ENCODE peak calls at places on chromosomes 6 and 20, in four cellular contexts. W is prostate gland, X is tibial artery, J is HCT116. H is an unnamed sample.

GRCh38 chr6:156563710-156564109 is 213.5 kb upstream of the ARID1B start:
- DNase-seq in W (no peak), X (no peak), J (no peak), H (no peak)

GRCh38 chr6:44301106-44301505 is 12.0 kb downstream of the AARS2 start:
- DNase-seq in W (no peak), X (peak), J (no peak), H (no peak)

GRCh38 chr20:54085425-54085824 is 15.0 kb upstream of the BCAS1 start:
- DNase-seq in W (no peak), X (no peak), J (no peak), H (no peak)

GRCh38 chr6:87396595-87397392 is 11.0 kb upstream of the CFAP206 start:
- DNase-seq in W (no peak), X (no peak), J (no peak), H (no peak)

GRCh38 chr20:6469695-6470094 is 297.8 kb upstream of the BMP2 start:
- DNase-seq in W (no peak), X (no peak), J (no peak), H (no peak)

GRCh38 chr20:31845300-31845863 is at the start of gene FOXS1:
- DNase-seq in W (no peak), X (peak), J (no peak), H (peak)

GRCh38 chr6:168606722-168607121 is 165.7 kb downstream of the SMOC2 start:
- DNase-seq in W (no peak), X (no peak), J (no peak), H (no peak)

GRCh38 chr6:139597781-139598368 is 223.4 kb upstream of the CITED2 start:
- DNase-seq in W (peak), X (peak), J (no peak), H (peak)

GRCh38 chr6:118812972-118813371 is 81.0 kb upstream of the ASF1A start:
- DNase-seq in W (no peak), X (no peak), J (no peak), H (peak)

GRCh38 chr20:51439160-51439689 is 103.3 kb downstream of the NFATC2 start:
- DNase-seq in W (no peak), X (no peak), J (no peak), H (no peak)

GRCh38 chr20:57717797-57718196 is 8.0 kb upstream of the PMEPA1 start:
- DNase-seq in W (peak), X (no peak), J (no peak), H (no peak)

DNA sequence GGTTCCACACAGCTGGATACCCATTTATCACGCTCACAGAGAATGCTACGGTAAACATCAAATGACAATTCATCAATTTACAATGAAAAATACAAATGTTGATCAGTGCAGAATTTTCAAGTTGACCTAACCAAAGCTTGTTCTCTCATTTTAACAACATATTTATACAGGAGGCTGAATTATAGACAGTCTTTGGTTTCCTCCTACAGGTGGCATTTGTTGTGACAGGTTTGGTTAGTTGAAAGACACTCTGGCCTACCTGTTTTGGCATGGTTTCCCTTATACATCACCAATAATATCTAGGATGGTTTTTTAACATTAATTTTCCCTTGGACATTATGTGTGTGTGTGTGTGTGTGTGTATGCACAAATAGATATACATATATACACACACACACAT is 642.5 kb upstream of the MMS22L start:
- DNase-seq in W (no peak), X (no peak), J (no peak), H (no peak)
- TF ChIP-seq CTCF in W (no peak), X (no peak), J (no peak), H (no peak)

GRCh38 chr20:33829636-33830035 is 18.5 kb downstream of the CHMP4B start:
- DNase-seq in W (no peak), X (no peak), J (no peak), H (no peak)

GRCh38 chr20:33827629-33828325 is 16.6 kb downstream of the CHMP4B start:
- DNase-seq in W (no peak), X (no peak), J (no peak), H (no peak)

GRCh38 chr20:33828912-33829560 is 17.9 kb downstream of the CHMP4B start:
- DNase-seq in W (no peak), X (no peak), J (no peak), H (no peak)

GRCh38 chr20:33827109-33827508 is 16.0 kb downstream of the CHMP4B start:
- DNase-seq in W (no peak), X (no peak), J (no peak), H (no peak)

DNA sequence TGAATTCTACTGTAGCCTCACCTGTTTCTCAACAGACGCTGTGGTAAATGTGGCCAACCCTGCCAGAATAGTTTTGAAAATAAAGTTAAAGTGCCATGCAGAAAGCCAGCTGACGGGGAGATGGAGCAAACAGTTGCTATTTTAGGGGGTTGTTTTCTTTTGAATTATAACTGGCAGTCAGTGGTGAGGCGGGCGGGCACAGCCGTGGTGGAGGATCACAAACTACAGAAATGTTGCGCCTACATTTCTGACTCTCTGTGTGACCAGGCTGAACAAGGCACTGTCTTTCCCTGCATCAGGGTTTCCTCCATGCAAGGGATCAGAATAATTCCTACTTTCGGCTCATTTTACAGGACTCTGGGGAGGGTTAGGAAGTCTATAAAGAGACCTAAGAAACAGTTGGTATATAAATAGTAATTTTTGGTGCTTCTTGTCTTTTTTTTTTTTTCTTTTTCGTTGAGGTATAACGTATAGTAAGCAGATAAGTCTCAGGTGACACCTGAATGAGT is 17.2 kb downstream of the CHMP4B start:
- DNase-seq in W (no peak), X (peak), J (no peak), H (no peak)
- H3K27ac ChIP-seq in W (peak), X (peak), J (no peak), H (no peak)

DNA sequence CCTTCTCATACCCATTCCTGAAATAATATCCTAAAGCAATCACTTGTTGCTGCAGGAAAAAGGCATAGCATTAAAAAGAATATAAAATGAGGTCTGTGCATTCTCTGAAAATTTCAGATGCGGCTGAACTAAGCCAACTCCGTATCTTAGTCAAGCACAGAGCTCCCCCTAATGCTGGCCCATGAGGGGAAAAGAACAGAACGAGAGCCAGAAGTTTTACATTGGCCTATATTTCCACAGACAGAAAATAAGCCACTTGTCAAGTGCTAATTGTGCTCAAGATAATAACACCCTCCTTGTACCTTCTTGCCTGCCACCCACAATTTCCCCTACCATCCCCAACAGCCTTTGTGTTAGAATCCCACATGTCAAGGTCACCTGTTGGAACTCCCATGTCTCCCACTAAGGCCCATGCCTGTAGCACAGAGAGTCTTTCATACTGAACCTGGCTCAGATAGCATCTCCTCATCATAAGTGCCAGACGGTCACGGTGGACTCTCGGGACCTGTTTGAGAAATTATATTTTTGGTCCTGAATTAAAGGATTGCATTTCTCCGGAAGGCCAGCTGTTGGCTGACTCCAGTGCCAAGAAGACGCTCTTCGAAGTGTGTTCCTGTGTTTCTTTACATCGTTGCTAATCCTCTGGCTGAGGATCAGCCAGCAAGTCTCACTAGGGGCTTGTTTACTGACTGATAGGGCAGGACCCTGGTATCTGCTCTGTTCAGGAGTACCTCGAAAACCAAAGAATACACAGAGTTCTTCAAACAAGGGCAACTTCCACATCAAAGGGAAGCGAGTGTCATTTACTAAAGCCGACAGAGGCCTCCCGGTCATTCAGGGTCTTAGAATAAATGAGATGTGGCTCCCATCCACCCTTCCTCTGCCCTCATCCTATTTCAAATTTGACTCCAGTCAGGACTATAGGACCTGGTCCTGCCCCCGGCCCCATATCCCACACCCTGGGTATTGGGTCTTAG is 183.4 kb upstream of the FBXL4 start:
- DNase-seq in W (no peak), X (no peak), J (no peak), H (no peak)
- TF ChIP-seq CTCF in W (no peak), X (no peak), J (no peak), H (no peak)

DNA sequence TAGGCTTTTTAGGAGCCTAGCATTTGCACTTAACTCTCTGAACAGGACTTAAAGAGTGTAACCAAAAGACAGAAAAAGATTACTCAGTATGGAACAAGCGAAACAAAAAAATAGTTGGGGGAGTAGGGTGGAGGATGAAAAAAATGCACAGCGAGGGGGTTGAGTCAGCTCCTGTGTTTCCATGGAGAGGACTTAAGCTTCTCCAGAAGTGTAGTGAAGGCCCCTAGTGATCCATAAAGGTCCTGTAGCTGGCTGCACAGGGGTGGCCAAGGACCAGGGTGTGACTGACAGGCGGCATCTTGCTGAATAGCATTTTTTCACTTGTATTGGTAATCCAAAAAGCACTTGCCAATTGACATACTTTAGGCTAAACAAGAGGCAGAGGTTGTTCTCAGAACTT is 533.9 kb downstream of the RFPL4B start:
- DNase-seq in W (no peak), X (no peak), J (no peak), H (peak)
- H3K27ac ChIP-seq in W (no peak), X (no peak), J (no peak), H (peak)

DNA sequence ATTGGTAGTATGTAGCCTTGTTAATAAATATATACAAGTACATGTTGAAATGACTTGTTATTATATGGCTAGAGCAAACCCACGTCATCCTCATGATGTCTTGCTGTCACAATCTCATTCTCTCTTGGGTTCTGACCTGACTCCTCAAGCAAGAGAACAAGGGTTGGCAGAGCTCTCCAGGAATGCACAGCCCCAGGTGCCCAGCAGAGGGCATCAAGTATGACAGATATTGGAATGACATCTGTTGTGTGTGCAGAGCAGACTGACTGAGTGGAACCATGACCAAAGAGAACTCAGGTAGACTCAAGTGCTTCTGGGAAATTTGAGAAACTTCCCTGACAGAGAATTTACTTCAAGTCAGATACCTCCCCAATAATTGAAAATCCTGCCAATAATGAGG is 90.6 kb downstream of the PAX1 start:
- DNase-seq in W (no peak), X (no peak), J (no peak), H (no peak)
- TF ChIP-seq CTCF in W (no peak), X (no peak), J (no peak), H (no peak)

GRCh38 chr20:62642666-62643520 is 590 bp downstream of the SLCO4A1 start:
- DNase-seq in W (no peak), X (no peak), J (no peak), H (no peak)
- H3K27ac ChIP-seq in W (peak), X (no peak), J (peak), H (no peak)

GRCh38 chr6:151763303-151763702 is 44.2 kb upstream of the ESR1 start:
- DNase-seq in W (no peak), X (no peak), J (no peak), H (peak)

GRCh38 chr6:151765444-151765886 is 42.0 kb upstream of the ESR1 start:
- DNase-seq in W (peak), X (no peak), J (peak), H (peak)

GRCh38 chr6:151760486-151760885 is 47.0 kb upstream of the ESR1 start:
- DNase-seq in W (no peak), X (no peak), J (no peak), H (no peak)

GRCh38 chr6:151762817-151763216 is 44.7 kb upstream of the ESR1 start:
- DNase-seq in W (no peak), X (no peak), J (no peak), H (no peak)

DNA sequence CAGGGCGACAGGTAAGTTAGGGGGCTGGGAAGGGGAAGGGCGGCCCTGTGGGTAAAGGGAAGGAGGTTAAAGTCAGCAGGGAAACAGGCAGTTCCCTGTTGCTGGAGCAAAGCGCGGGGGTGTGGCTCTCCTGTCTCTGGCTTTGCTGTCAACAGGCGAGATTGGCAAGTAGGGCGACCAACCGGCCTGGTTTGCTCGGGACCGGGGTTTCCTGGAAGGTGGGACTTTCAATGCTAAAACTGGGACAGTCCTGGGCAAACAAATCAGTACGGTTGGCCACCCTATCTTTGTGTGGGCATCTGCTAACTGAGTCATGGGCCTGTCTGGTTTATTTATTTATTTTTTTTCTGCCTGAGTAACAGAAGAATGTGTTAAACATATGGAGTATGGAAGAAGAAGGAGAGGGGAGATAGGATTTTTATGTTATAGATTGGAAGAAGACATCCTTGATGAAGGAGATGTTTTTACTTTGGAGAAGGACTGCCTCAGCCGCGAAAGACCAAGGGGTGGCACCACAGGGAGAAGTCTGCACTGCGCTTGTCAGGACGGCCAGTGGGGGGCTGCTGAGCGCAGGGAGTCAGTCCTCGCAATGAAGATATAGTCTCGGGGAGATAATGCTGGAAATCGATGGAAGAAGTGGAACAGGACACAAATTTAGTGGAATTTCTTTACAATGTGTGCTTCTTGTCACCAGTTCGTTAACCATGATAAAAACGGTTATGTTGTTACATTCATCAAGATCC is 43.4 kb upstream of the ESR1 start:
- DNase-seq in W (peak), X (peak), J (peak), H (peak)
- TF ChIP-seq CTCF in W (no peak), X (peak), J (peak), H (peak)

GRCh38 chr6:136014454-136015421 is 163.2 kb downstream of the PDE7B start:
- DNase-seq in W (no peak), X (no peak), J (no peak), H (peak)
- H3K27ac ChIP-seq in W (no peak), X (no peak), J (no peak), H (peak)

DNA sequence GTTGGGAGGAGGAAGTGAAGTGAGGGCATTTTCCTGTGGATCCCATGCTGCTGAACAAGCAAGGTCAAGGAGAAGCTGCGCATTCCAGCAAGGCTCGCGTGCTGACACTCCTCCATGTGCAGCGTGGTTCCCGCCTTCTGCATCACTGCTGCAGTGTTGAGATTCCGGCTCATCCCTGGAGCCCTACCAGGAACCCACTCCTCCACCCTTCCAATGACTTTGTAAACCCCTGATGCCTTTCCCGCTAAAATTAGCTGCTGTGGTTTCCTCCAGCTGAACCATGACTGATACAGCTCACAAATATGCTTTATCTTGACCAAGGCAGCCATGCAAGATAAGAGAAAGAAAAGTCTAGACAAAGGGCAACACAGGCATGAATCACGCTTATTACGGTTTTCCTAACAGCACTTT is 14.0 kb upstream of the BNIP5 start:
- DNase-seq in W (no peak), X (no peak), J (no peak), H (peak)
- TF ChIP-seq CTCF in W (no peak), X (no peak), J (no peak), H (no peak)